ENCODE peak calls at places on chromosomes 11 and 22, in seven cellular contexts. One of them, this sample, is unnamed.

GRCh38 chr11:127998421-127998820 is 588.9 kb downstream of the ETS1 start:
- DNase-seq in A549: no peak
- DNase-seq in psoas muscle: no peak
- DNase-seq in neural progenitor cell: no peak
- DNase-seq in breast epithelium: no peak
- DNase-seq in kidney: no peak
- DNase-seq in spleen: no peak
- DNase-seq in this sample: no peak

GRCh38 chr11:10878408-10879214 is 20.8 kb upstream of the ZBED5 start:
- DNase-seq in spleen: no peak
- DNase-seq in neural progenitor cell: peak; percentile 70
- DNase-seq in A549: peak; percentile 31
- DNase-seq in psoas muscle: no peak
- DNase-seq in breast epithelium: no peak
- DNase-seq in kidney: no peak
- DNase-seq in this sample: no peak

GRCh38 chr11:74675761-74676160 is 55.5 kb downstream of the CHRDL2 start:
- DNase-seq in kidney: no peak
- DNase-seq in psoas muscle: no peak
- DNase-seq in A549: no peak
- DNase-seq in spleen: no peak
- DNase-seq in breast epithelium: no peak
- DNase-seq in neural progenitor cell: peak; percentile 40
- DNase-seq in this sample: no peak

GRCh38 chr11:126839496-126839895 is 161.1 kb downstream of the KIRREL3 start:
- DNase-seq in breast epithelium: no peak
- DNase-seq in spleen: no peak
- DNase-seq in psoas muscle: no peak
- DNase-seq in kidney: no peak
- DNase-seq in A549: no peak
- DNase-seq in neural progenitor cell: no peak
- DNase-seq in this sample: no peak

GRCh38 chr11:1027483-1028290 is 8.8 kb downstream of the MUC6 start:
- DNase-seq in spleen: no peak
- DNase-seq in psoas muscle: no peak
- DNase-seq in neural progenitor cell: no peak
- DNase-seq in A549: no peak
- DNase-seq in kidney: no peak
- DNase-seq in breast epithelium: no peak
- DNase-seq in this sample: no peak

GRCh38 chr11:102831128-102831708 is 12.2 kb downstream of the MMP3 start:
- DNase-seq in neural progenitor cell: peak; percentile 69
- DNase-seq in A549: no peak
- DNase-seq in spleen: no peak
- DNase-seq in psoas muscle: peak; percentile 43
- DNase-seq in kidney: no peak
- DNase-seq in breast epithelium: no peak
- DNase-seq in this sample: no peak

GRCh38 chr11:45239733-45240132 is 46.4 kb downstream of the SYT13 start:
- DNase-seq in kidney: no peak
- DNase-seq in spleen: no peak
- DNase-seq in neural progenitor cell: no peak
- DNase-seq in A549: no peak
- DNase-seq in breast epithelium: no peak
- DNase-seq in psoas muscle: no peak
- DNase-seq in this sample: no peak

GRCh38 chr11:43381802-43382201 is 23.1 kb downstream of the TTC17 start:
- DNase-seq in spleen: no peak
- DNase-seq in neural progenitor cell: no peak
- DNase-seq in breast epithelium: no peak
- DNase-seq in A549: no peak
- DNase-seq in psoas muscle: no peak
- DNase-seq in kidney: no peak
- DNase-seq in this sample: no peak

GRCh38 chr11:134414772-134415765 is 3.0 kb upstream of the B3GAT1 start:
- DNase-seq in breast epithelium: no peak
- DNase-seq in A549: no peak
- DNase-seq in kidney: no peak
- DNase-seq in spleen: peak; percentile 76
- DNase-seq in psoas muscle: no peak
- DNase-seq in neural progenitor cell: peak; percentile 32
- DNase-seq in this sample: no peak

GRCh38 chr11:83292709-83293435 is 6.7 kb upstream of the CCDC90B start:
- DNase-seq in A549: peak; percentile 60
- DNase-seq in breast epithelium: no peak
- DNase-seq in neural progenitor cell: peak; percentile 85
- DNase-seq in spleen: no peak
- DNase-seq in kidney: no peak
- DNase-seq in psoas muscle: no peak
- DNase-seq in this sample: no peak
- H3K4me3 ChIP-seq in A549: no peak overlapping the region
- H3K4me3 ChIP-seq in breast epithelium: peak overlapping the region; percentile 7
- H3K4me3 ChIP-seq in neural progenitor cell: no peak overlapping the region
- H3K4me3 ChIP-seq in spleen: no peak overlapping the region
- H3K4me3 ChIP-seq in kidney: no peak overlapping the region
- H3K4me3 ChIP-seq in psoas muscle: peak overlapping the region; percentile 28
- H3K4me3 ChIP-seq in this sample: peak overlapping the region; percentile 57

GRCh38 chr11:66999555-66999954 is 23.4 kb upstream of the SYT12 start:
- DNase-seq in breast epithelium: no peak
- DNase-seq in neural progenitor cell: no peak
- DNase-seq in spleen: no peak
- DNase-seq in A549: no peak
- DNase-seq in psoas muscle: no peak
- DNase-seq in kidney: no peak
- DNase-seq in this sample: no peak

GRCh38 chr11:67002921-67003411 is 20.0 kb upstream of the SYT12 start:
- DNase-seq in kidney: no peak
- DNase-seq in breast epithelium: no peak
- DNase-seq in spleen: no peak
- DNase-seq in psoas muscle: no peak
- DNase-seq in neural progenitor cell: no peak
- DNase-seq in A549: no peak
- DNase-seq in this sample: no peak

GRCh38 chr11:67006029-67006884 is 16.7 kb upstream of the SYT12 start:
- DNase-seq in kidney: no peak
- DNase-seq in breast epithelium: no peak
- DNase-seq in spleen: no peak
- DNase-seq in psoas muscle: peak; percentile 47
- DNase-seq in neural progenitor cell: peak; percentile 23
- DNase-seq in A549: peak; percentile 91
- DNase-seq in this sample: no peak

GRCh38 chr11:67001332-67001731 is 21.6 kb upstream of the SYT12 start:
- DNase-seq in psoas muscle: no peak
- DNase-seq in spleen: no peak
- DNase-seq in neural progenitor cell: no peak
- DNase-seq in kidney: no peak
- DNase-seq in breast epithelium: no peak
- DNase-seq in A549: no peak
- DNase-seq in this sample: no peak

GRCh38 chr11:67002297-67002913 is 20.5 kb upstream of the SYT12 start:
- DNase-seq in A549: no peak
- DNase-seq in kidney: no peak
- DNase-seq in spleen: no peak
- DNase-seq in psoas muscle: no peak
- DNase-seq in neural progenitor cell: peak; percentile 76
- DNase-seq in breast epithelium: no peak
- DNase-seq in this sample: no peak
- H3K27ac ChIP-seq in A549: peak overlapping the region; percentile 24
- H3K27ac ChIP-seq in kidney: no peak overlapping the region
- H3K27ac ChIP-seq in spleen: no peak overlapping the region
- H3K27ac ChIP-seq in psoas muscle: no peak overlapping the region
- H3K27ac ChIP-seq in neural progenitor cell: no peak overlapping the region
- H3K27ac ChIP-seq in breast epithelium: no peak overlapping the region
- H3K27ac ChIP-seq in this sample: no peak overlapping the region

DNA sequence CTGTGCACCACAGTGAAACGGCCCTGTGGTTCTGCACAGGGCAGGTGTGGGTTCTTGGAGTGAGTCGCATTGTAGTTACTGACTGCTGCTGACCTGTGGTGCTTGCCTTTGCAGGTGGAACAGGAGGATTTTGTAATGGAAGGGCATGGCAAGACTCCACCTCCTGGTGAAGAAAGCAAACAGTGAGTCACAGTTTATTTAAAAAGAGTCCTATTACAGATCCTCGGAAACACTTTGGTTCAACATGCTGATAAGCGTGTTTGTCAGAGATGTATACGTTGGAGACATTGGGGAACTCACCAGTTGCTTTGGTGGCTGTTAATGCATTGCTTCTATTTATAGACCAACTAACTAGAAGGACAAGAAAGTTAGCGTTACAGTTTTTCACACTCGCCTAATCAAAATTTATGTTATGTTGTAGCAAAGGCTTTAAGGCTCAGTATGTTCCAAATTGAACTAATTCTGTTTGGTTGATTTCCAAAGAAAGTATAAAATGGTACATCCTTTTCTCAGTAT is 21.7 kb upstream of the TNRC6B start:
- DNase-seq in breast epithelium: no peak
- DNase-seq in psoas muscle: peak; percentile 21
- DNase-seq in neural progenitor cell: no peak
- DNase-seq in kidney: no peak
- DNase-seq in spleen: no peak
- DNase-seq in A549: peak; percentile 55
- DNase-seq in this sample: no peak
- TF ChIP-seq CTCF in breast epithelium: no peak
- TF ChIP-seq CTCF in psoas muscle: peak; percentile 21
- TF ChIP-seq CTCF in neural progenitor cell: no peak
- TF ChIP-seq CTCF in kidney: peak; percentile 24
- TF ChIP-seq CTCF in spleen: no peak
- TF ChIP-seq CTCF in A549: no peak
- TF ChIP-seq CTCF in this sample: no peak

GRCh38 chr22:37485006-37485713 is 1.0 kb downstream of the MFNG start:
- DNase-seq in breast epithelium: no peak
- DNase-seq in neural progenitor cell: no peak
- DNase-seq in psoas muscle: no peak
- DNase-seq in kidney: no peak
- DNase-seq in spleen: peak; percentile 92
- DNase-seq in A549: no peak
- DNase-seq in this sample: no peak

GRCh38 chr22:37483050-37483449 is 3.1 kb downstream of the MFNG start:
- DNase-seq in A549: no peak
- DNase-seq in spleen: no peak
- DNase-seq in psoas muscle: no peak
- DNase-seq in neural progenitor cell: no peak
- DNase-seq in breast epithelium: no peak
- DNase-seq in kidney: no peak
- DNase-seq in this sample: no peak

GRCh38 chr22:37482244-37482643 is 3.9 kb downstream of the MFNG start:
- DNase-seq in kidney: no peak
- DNase-seq in psoas muscle: no peak
- DNase-seq in breast epithelium: no peak
- DNase-seq in A549: no peak
- DNase-seq in neural progenitor cell: no peak
- DNase-seq in spleen: peak; percentile 64
- DNase-seq in this sample: no peak

GRCh38 chr22:37484115-37485005 is 1.8 kb downstream of the MFNG start:
- DNase-seq in neural progenitor cell: peak; percentile 71
- DNase-seq in breast epithelium: no peak
- DNase-seq in A549: no peak
- DNase-seq in spleen: peak; percentile 98
- DNase-seq in psoas muscle: peak; percentile 69
- DNase-seq in kidney: peak; percentile 93
- DNase-seq in this sample: no peak

DNA sequence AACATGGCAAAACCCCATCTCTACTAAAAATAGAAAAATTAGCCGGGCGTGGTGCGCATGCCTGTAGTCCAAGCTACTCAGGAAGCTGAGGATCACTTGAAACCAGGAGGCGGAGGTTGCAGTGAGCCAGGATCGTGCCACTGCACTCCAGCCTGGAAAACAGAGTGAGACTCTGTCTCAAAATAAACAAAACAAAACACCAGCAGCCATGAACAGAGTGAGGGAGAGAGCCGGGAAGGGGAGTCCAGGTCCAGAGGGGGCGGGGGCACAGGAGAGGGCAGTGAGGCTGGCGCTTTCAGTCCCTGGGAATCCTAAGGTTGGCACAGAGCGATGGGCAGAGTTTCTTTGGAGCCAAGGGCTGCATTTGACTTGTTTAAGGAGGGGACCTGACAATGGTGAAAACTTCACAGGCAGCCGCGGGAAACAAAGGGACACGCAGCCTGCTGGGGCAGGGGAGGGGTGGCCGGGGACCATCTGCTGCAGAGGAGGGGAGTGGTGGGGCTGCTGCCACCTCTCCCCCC is 2.5 kb downstream of the MFNG start:
- DNase-seq in breast epithelium: no peak
- DNase-seq in neural progenitor cell: no peak
- DNase-seq in A549: no peak
- DNase-seq in psoas muscle: no peak
- DNase-seq in kidney: no peak
- DNase-seq in spleen: no peak
- DNase-seq in this sample: no peak
- H3K4me3 ChIP-seq in breast epithelium: peak overlapping the region; percentile 44
- H3K4me3 ChIP-seq in neural progenitor cell: no peak overlapping the region
- H3K4me3 ChIP-seq in A549: no peak overlapping the region
- H3K4me3 ChIP-seq in psoas muscle: peak overlapping the region; percentile 52
- H3K4me3 ChIP-seq in kidney: no peak overlapping the region
- H3K4me3 ChIP-seq in spleen: peak overlapping the region; percentile 72
- H3K4me3 ChIP-seq in this sample: peak overlapping the region; percentile 64

DNA sequence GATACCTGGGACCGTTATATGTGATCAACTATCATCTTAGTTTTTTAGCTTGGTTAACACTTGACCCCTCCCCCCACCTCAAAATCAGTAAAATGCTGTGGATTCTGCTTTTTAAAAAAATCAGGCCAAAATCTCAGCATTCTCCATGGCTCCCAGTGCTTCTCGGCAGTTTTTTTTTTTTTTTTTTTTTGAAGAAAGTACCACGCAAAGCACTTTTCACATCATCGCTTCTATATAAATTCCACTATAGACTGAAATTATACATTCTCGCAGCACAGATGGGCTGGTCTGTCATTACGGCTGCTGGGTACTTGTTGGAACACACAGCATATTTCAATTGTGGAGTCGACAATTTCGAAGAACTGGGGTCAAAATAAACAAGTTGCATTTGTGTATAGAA is 67.7 kb upstream of the PPARA start:
- DNase-seq in spleen: no peak
- DNase-seq in A549: no peak
- DNase-seq in breast epithelium: no peak
- DNase-seq in neural progenitor cell: no peak
- DNase-seq in psoas muscle: no peak
- DNase-seq in kidney: no peak
- DNase-seq in this sample: no peak
- H3K27ac ChIP-seq in spleen: peak overlapping the region; percentile 88
- H3K27ac ChIP-seq in A549: peak overlapping the region; percentile 99
- H3K27ac ChIP-seq in breast epithelium: peak overlapping the region; percentile 99
- H3K27ac ChIP-seq in neural progenitor cell: no peak overlapping the region
- H3K27ac ChIP-seq in psoas muscle: peak overlapping the region; percentile 98
- H3K27ac ChIP-seq in kidney: no peak overlapping the region
- H3K27ac ChIP-seq in this sample: peak overlapping the region; percentile 99

DNA sequence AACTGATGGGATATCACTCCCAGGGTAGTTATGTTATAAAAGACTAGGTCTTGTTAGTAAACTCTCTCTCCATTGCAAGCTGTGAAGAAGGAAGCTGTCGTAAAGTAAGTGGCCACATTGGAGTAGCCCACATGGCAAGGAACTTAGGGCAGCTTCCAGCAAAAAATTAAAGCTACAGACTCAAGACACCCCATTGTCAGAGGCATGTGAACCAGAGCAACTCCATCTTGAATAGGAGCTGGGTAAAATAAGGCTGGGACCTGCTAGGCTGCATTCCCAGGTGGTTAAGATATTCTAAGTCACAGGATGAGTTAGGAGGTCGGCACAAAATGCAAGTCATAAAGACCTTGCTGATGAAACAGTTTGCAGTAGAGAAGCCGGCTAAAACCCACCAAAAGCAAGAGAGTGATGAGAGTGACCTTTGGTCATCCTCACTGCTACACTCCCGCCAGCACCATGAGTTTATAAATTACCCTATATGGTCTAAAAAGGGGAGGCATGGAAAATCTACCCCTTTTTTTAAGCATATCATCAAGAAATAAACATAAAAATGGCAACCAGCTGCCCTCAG is 23.9 kb downstream of the CCKBR start:
- DNase-seq in kidney: no peak
- DNase-seq in spleen: no peak
- DNase-seq in psoas muscle: no peak
- DNase-seq in breast epithelium: no peak
- DNase-seq in neural progenitor cell: no peak
- DNase-seq in A549: no peak
- DNase-seq in this sample: no peak
- TF ChIP-seq CTCF in kidney: no peak
- TF ChIP-seq CTCF in spleen: no peak
- TF ChIP-seq CTCF in psoas muscle: no peak
- TF ChIP-seq CTCF in breast epithelium: no peak
- TF ChIP-seq CTCF in neural progenitor cell: no peak
- TF ChIP-seq CTCF in A549: no peak
- TF ChIP-seq CTCF in this sample: no peak

This sample was measured in coronary artery.